ENCODE peak calls at places on chromosomes 4 and X, in five cellular contexts. Z is heart left ventricle, R is ovary, L is esophagus muscularis mucosa, M is adrenal gland. O is an unnamed sample. For H3K4me1, the result is how much of the 10 kb centered on the place peaks cover.

GRCh38 chrX:143486105-143486504 is 31.2 kb downstream of the SPANXN3 start:
- DNase-seq in Z (no peak), R (no peak), L (no peak), M (no peak), O (no peak)

GRCh38 chr4:177131736-177132135 is 177.9 kb upstream of the NEIL3 start:
- DNase-seq in Z (no peak), R (no peak), L (no peak), M (no peak), O (no peak)

GRCh38 chr4:99324361-99324760 is 3.2 kb upstream of the ADH1B start:
- DNase-seq in Z (no peak), R (no peak), L (no peak), M (no peak), O (no peak)

GRCh38 chr4:121227254-121227867 is 63.2 kb upstream of the TNIP3 start:
- DNase-seq in Z (no peak), R (no peak), L (no peak), M (no peak), O (no peak)

GRCh38 chrX:150771116-150771515 is 77.9 kb downstream of the MTMR1 start:
- DNase-seq in Z (no peak), R (no peak), L (no peak), M (no peak), O (no peak)

GRCh38 chr4:77146426-77147399 is 10.3 kb upstream of the CCNG2 start:
- DNase-seq in Z (no peak), R (no peak), L (no peak), M (no peak), O (no peak)

GRCh38 chrX:94977562-94977961 is 1303.6 kb downstream of the FAM133A start:
- DNase-seq in Z (no peak), R (no peak), L (no peak), M (no peak), O (peak)

GRCh38 chr4:63814171-63814964 is 594.9 kb downstream of the TECRL start:
- DNase-seq in Z (no peak), R (no peak), L (no peak), M (no peak), O (no peak)

GRCh38 chrX:84907324-84907946 is 96.2 kb upstream of the APOOL start:
- DNase-seq in Z (no peak), R (no peak), L (no peak), M (no peak), O (no peak)

GRCh38 chrX:50211510-50211909 is 6.9 kb downstream of the CCNB3 start:
- DNase-seq in Z (no peak), R (no peak), L (no peak), M (no peak), O (no peak)

GRCh38 chr4:185734214-185734613 is 77.8 kb downstream of the SORBS2 start:
- DNase-seq in Z (no peak), R (no peak), L (peak), M (no peak), O (no peak)

DNA sequence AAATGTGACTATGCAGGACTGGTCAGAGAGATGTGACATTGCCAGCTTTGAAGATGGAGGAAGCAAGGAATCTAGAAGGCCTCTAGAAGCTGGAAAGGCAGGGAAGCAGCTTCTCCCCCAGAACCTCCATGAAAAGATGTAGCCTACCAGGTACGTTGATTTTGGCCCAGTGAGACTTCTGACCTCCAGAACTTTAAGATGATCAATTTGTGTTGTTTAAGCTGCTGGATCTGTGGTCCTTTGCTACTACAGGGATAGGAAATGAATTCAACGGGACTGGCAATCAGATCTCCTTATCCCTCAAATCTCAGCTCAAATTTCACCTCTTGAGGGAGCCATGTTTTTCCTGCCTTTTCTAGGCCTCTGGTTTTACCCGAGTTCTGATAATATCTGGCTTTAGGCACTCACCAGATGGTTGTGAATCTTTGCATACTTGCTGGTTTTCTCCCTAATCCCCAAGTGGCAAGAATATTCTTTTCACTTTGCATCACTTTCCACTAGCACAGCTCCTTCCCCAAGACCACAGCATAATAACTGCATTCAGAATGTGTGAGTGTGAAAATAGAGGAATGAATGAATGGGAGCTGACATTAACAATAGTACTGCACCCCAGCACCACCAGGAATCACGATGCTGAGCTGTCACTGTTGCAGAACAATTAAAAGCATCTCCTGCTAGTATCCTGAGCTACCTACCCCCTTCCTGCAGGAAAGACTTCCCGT is 25.5 kb upstream of the TMSB4X start:
- DNase-seq in Z (no peak), R (no peak), L (no peak), M (no peak), O (no peak)
- H3K4me1 ChIP-seq in Z (under half), R (under half), L (under half), M (under half), O (under half)

GRCh38 chr4:1009647-1010521 is 1.5 kb upstream of the FGFRL1 start:
- DNase-seq in Z (peak), R (peak), L (no peak), M (peak), O (peak)
- TF ChIP-seq CTCF in Z (peak), R (peak), L (peak), M (no peak), O (no peak)

GRCh38 chr4:86980230-86980629 is 45.4 kb downstream of the AFF1 start:
- DNase-seq in Z (no peak), R (no peak), L (no peak), M (no peak), O (no peak)
- H3K4me1 ChIP-seq in Z (under half), R (under half), L (under half), M (under half), O (under half)

GRCh38 chr4:147110968-147111367 is 165.3 kb upstream of the TTC29 start:
- DNase-seq in Z (no peak), R (no peak), L (no peak), M (no peak), O (no peak)
- TF ChIP-seq CTCF in Z (peak), R (peak), L (no peak), M (peak), O (no peak)

DNA sequence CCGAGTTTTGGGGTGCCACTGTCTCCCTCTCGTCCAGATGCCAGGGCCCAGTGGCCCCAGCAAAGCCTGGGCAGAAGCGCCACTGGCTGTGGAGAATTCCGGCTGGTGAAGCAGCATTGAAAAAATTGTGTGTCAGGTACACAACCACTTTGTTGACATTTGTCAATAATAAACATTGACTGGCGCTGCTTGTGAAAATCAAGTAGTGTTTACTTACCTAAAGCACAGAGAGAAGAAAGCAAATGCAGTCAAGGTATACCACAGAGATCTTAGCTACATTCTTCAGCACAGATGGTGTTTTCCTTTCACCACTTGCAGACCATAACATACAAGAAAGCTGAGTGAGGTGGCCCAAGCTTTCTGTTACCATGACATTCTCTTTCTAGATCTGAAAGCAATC is 14.5 kb upstream of the SLC7A11 start:
- DNase-seq in Z (no peak), R (no peak), L (no peak), M (no peak), O (no peak)
- H3K4me1 ChIP-seq in Z (under half), R (under half), L (under half), M (under half), O (under half)

GRCh38 chr4:18042754-18043153 is 21.2 kb upstream of the LCORL start:
- DNase-seq in Z (no peak), R (no peak), L (no peak), M (no peak), O (no peak)
- TF ChIP-seq CTCF in Z (no peak), R (no peak), L (peak), M (no peak), O (no peak)

O was measured in thyroid gland.